ENCODE peak calls at places on chromosome X, in nine cellular contexts. One of them, this sample, is unnamed.

GRCh38 chrX:110568396-110568795 is 209.7 kb downstream of the RTL9 start:
- DNase-seq in HCT116: no peak
- DNase-seq in Peyer's patch: no peak
- DNase-seq in IMR-90: no peak
- DNase-seq in ovary: no peak
- DNase-seq in erythroblast: no peak
- DNase-seq in spleen: no peak
- DNase-seq in uterus: no peak
- DNase-seq in A549: no peak
- DNase-seq in this sample: no peak

GRCh38 chrX:151985531-151985930 is 11.1 kb upstream of the GABRE start:
- DNase-seq in ovary: no peak
- DNase-seq in IMR-90: no peak
- DNase-seq in spleen: no peak
- DNase-seq in Peyer's patch: no peak
- DNase-seq in A549: no peak
- DNase-seq in HCT116: no peak
- DNase-seq in uterus: no peak
- DNase-seq in erythroblast: no peak
- DNase-seq in this sample: no peak

GRCh38 chrX:37912286-37912685 is 64.9 kb upstream of the DYNLT3 start:
- DNase-seq in erythroblast: peak; percentile 66
- DNase-seq in spleen: no peak
- DNase-seq in Peyer's patch: no peak
- DNase-seq in ovary: no peak
- DNase-seq in HCT116: no peak
- DNase-seq in A549: no peak
- DNase-seq in IMR-90: no peak
- DNase-seq in uterus: no peak
- DNase-seq in this sample: no peak

GRCh38 chrX:52138830-52139544 is 45.7 kb upstream of the MAGED4 start:
- DNase-seq in uterus: no peak
- DNase-seq in erythroblast: no peak
- DNase-seq in spleen: no peak
- DNase-seq in A549: no peak
- DNase-seq in Peyer's patch: no peak
- DNase-seq in IMR-90: no peak
- DNase-seq in ovary: no peak
- DNase-seq in HCT116: no peak
- DNase-seq in this sample: no peak

GRCh38 chrX:104660092-104660491 is 94.1 kb downstream of the IL1RAPL2 start:
- DNase-seq in IMR-90: no peak
- DNase-seq in HCT116: no peak
- DNase-seq in ovary: no peak
- DNase-seq in uterus: no peak
- DNase-seq in A549: no peak
- DNase-seq in Peyer's patch: no peak
- DNase-seq in erythroblast: no peak
- DNase-seq in spleen: no peak
- DNase-seq in this sample: no peak

GRCh38 chrX:154363706-154364439 is 10.6 kb downstream of the FLNA start:
- DNase-seq in ovary: no peak
- DNase-seq in Peyer's patch: no peak
- DNase-seq in HCT116: no peak
- DNase-seq in uterus: no peak
- DNase-seq in erythroblast: no peak
- DNase-seq in A549: no peak
- DNase-seq in spleen: no peak
- DNase-seq in IMR-90: no peak
- DNase-seq in this sample: no peak

GRCh38 chrX:17601816-17602215 is 135.5 kb upstream of the SCML1 start:
- DNase-seq in A549: no peak
- DNase-seq in spleen: no peak
- DNase-seq in ovary: no peak
- DNase-seq in erythroblast: no peak
- DNase-seq in HCT116: no peak
- DNase-seq in Peyer's patch: no peak
- DNase-seq in IMR-90: no peak
- DNase-seq in uterus: no peak
- DNase-seq in this sample: no peak

GRCh38 chrX:39008554-39008953 is 207.3 kb downstream of the MID1IP1 start:
- DNase-seq in Peyer's patch: no peak
- DNase-seq in erythroblast: peak; percentile 35
- DNase-seq in IMR-90: no peak
- DNase-seq in A549: no peak
- DNase-seq in spleen: no peak
- DNase-seq in uterus: no peak
- DNase-seq in ovary: no peak
- DNase-seq in HCT116: no peak
- DNase-seq in this sample: no peak

GRCh38 chrX:39782276-39782675 is 315.5 kb downstream of the BCOR start:
- DNase-seq in Peyer's patch: no peak
- DNase-seq in A549: no peak
- DNase-seq in ovary: no peak
- DNase-seq in HCT116: no peak
- DNase-seq in IMR-90: no peak
- DNase-seq in uterus: no peak
- DNase-seq in spleen: peak; percentile 5
- DNase-seq in erythroblast: no peak
- DNase-seq in this sample: no peak

GRCh38 chrX:30309139-30309571 is at the start of gene NR0B1:
- DNase-seq in spleen: peak; percentile 66
- DNase-seq in HCT116: no peak
- DNase-seq in ovary: peak; percentile 31
- DNase-seq in A549: peak; percentile 46
- DNase-seq in Peyer's patch: no peak
- DNase-seq in IMR-90: no peak
- DNase-seq in uterus: no peak
- DNase-seq in erythroblast: no peak
- DNase-seq in this sample: no peak

GRCh38 chrX:68912113-68912980 is 83.5 kb downstream of the EFNB1 start:
- DNase-seq in IMR-90: no peak
- DNase-seq in ovary: peak; percentile 52
- DNase-seq in Peyer's patch: no peak
- DNase-seq in HCT116: no peak
- DNase-seq in A549: no peak
- DNase-seq in spleen: no peak
- DNase-seq in erythroblast: no peak
- DNase-seq in uterus: no peak
- DNase-seq in this sample: no peak

GRCh38 chrX:153885208-153885787 is 675 bp downstream of the L1CAM start:
- DNase-seq in erythroblast: no peak
- DNase-seq in A549: no peak
- DNase-seq in HCT116: no peak
- DNase-seq in uterus: no peak
- DNase-seq in Peyer's patch: no peak
- DNase-seq in spleen: no peak
- DNase-seq in ovary: no peak
- DNase-seq in IMR-90: no peak
- DNase-seq in this sample: no peak

GRCh38 chrX:46551494-46552128 is 6.4 kb upstream of the ZNF674 start:
- DNase-seq in ovary: no peak
- DNase-seq in Peyer's patch: no peak
- DNase-seq in A549: no peak
- DNase-seq in HCT116: no peak
- DNase-seq in spleen: no peak
- DNase-seq in uterus: no peak
- DNase-seq in erythroblast: no peak
- DNase-seq in IMR-90: peak; percentile 80
- DNase-seq in this sample: no peak

GRCh38 chrX:12792711-12793110 is 1.5 kb downstream of the PRPS2 start:
- DNase-seq in uterus: no peak
- DNase-seq in A549: no peak
- DNase-seq in ovary: no peak
- DNase-seq in IMR-90: no peak
- DNase-seq in HCT116: no peak
- DNase-seq in erythroblast: no peak
- DNase-seq in spleen: no peak
- DNase-seq in Peyer's patch: no peak
- DNase-seq in this sample: no peak

GRCh38 chrX:12788645-12789044 is 2.6 kb upstream of the PRPS2 start:
- DNase-seq in IMR-90: no peak
- DNase-seq in spleen: no peak
- DNase-seq in A549: no peak
- DNase-seq in HCT116: no peak
- DNase-seq in Peyer's patch: no peak
- DNase-seq in erythroblast: no peak
- DNase-seq in ovary: no peak
- DNase-seq in uterus: no peak
- DNase-seq in this sample: no peak

GRCh38 chrX:12790878-12791252 is 347 bp upstream of the PRPS2 start:
- DNase-seq in ovary: no peak
- DNase-seq in Peyer's patch: no peak
- DNase-seq in spleen: no peak
- DNase-seq in A549: no peak
- DNase-seq in IMR-90: no peak
- DNase-seq in uterus: no peak
- DNase-seq in HCT116: no peak
- DNase-seq in erythroblast: no peak
- DNase-seq in this sample: no peak

GRCh38 chrX:12789976-12790375 is 1.2 kb upstream of the PRPS2 start:
- DNase-seq in A549: no peak
- DNase-seq in IMR-90: no peak
- DNase-seq in HCT116: no peak
- DNase-seq in erythroblast: no peak
- DNase-seq in spleen: no peak
- DNase-seq in Peyer's patch: no peak
- DNase-seq in uterus: no peak
- DNase-seq in ovary: no peak
- DNase-seq in this sample: no peak

GRCh38 chrX:12791253-12792228 is at the start of gene PRPS2:
- DNase-seq in Peyer's patch: peak; percentile 74
- DNase-seq in HCT116: no peak
- DNase-seq in erythroblast: peak; percentile 76
- DNase-seq in uterus: peak; percentile 71
- DNase-seq in spleen: peak; percentile 92
- DNase-seq in A549: peak; percentile 76
- DNase-seq in ovary: peak; percentile 82
- DNase-seq in IMR-90: peak; percentile 18
- DNase-seq in this sample: peak; percentile 37
- TF ChIP-seq POLR2A in Peyer's patch: peak; percentile 11
- TF ChIP-seq POLR2A in HCT116: no peak
- TF ChIP-seq POLR2A in erythroblast: peak; percentile 55
- TF ChIP-seq POLR2A in uterus: peak; percentile 68
- TF ChIP-seq POLR2A in spleen: no peak
- TF ChIP-seq POLR2A in A549: peak; percentile 76
- TF ChIP-seq POLR2A in ovary: peak; percentile 54
- TF ChIP-seq POLR2A in IMR-90: peak; percentile 33
- TF ChIP-seq POLR2A in this sample: peak; percentile 86

GRCh38 chrX:71214604-71215334 is 8.3 kb upstream of the GJB1 start:
- DNase-seq in spleen: no peak
- DNase-seq in HCT116: no peak
- DNase-seq in ovary: no peak
- DNase-seq in uterus: no peak
- DNase-seq in Peyer's patch: peak; percentile 83
- DNase-seq in erythroblast: no peak
- DNase-seq in A549: no peak
- DNase-seq in IMR-90: no peak
- DNase-seq in this sample: no peak
- TF ChIP-seq POLR2A in spleen: no peak
- TF ChIP-seq POLR2A in HCT116: no peak
- TF ChIP-seq POLR2A in ovary: no peak
- TF ChIP-seq POLR2A in uterus: no peak
- TF ChIP-seq POLR2A in Peyer's patch: peak; percentile 85
- TF ChIP-seq POLR2A in erythroblast: no peak
- TF ChIP-seq POLR2A in A549: no peak
- TF ChIP-seq POLR2A in IMR-90: no peak
- TF ChIP-seq POLR2A in this sample: no peak

DNA sequence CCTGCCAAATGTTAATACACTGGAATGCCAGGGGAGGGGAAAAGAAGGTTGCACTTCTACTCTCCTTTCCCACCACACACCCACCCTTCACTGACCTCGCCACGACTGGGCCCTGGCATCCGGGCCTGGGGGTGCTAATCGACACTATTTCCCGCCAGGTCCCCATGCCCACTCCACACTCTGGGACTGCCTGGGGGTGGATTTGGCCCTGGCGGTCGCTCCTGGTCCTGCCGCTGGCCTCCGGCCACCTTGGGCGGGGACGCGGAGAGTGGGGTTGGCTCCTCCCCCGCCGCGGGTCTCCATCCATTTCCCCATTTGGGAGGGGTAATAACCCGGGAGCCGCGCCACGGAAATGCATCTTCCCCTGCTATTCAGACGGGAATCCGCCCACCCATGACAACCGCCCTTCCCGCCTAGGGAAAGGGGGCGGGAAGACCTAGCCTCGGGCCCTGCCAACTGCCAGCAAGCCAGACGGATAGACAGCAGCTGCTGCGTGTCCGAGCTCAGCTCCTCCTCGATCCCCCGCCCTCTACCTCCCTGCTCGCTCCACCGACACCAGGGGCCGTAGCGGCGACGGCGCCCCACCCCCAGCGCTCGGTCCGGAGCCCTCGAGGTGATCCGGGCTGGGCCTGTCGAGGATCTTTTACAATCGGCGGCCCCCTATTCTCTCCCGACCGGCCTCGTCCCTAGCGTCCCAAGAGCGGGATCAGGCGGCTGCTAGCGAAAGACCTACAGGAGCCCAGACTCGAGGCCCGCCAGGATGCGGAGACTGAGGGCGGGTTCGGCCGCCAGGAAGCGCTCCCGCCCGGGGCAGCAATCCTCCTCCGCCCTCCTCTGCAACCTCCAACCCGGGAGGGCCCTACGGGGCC is 78.0 kb downstream of the RLIM start:
- DNase-seq in Peyer's patch: peak; percentile 76
- DNase-seq in IMR-90: peak; percentile 83
- DNase-seq in spleen: peak; percentile 88
- DNase-seq in erythroblast: peak; percentile 49
- DNase-seq in HCT116: no peak
- DNase-seq in ovary: peak; percentile 90
- DNase-seq in uterus: peak; percentile 92
- DNase-seq in A549: peak; percentile 30
- DNase-seq in this sample: peak; percentile 48
- TF ChIP-seq POLR2A in Peyer's patch: no peak
- TF ChIP-seq POLR2A in IMR-90: peak; percentile 16
- TF ChIP-seq POLR2A in spleen: no peak
- TF ChIP-seq POLR2A in erythroblast: no peak
- TF ChIP-seq POLR2A in HCT116: no peak
- TF ChIP-seq POLR2A in ovary: peak; percentile 56
- TF ChIP-seq POLR2A in uterus: peak; percentile 37
- TF ChIP-seq POLR2A in A549: no peak
- TF ChIP-seq POLR2A in this sample: peak; percentile 18

DNA sequence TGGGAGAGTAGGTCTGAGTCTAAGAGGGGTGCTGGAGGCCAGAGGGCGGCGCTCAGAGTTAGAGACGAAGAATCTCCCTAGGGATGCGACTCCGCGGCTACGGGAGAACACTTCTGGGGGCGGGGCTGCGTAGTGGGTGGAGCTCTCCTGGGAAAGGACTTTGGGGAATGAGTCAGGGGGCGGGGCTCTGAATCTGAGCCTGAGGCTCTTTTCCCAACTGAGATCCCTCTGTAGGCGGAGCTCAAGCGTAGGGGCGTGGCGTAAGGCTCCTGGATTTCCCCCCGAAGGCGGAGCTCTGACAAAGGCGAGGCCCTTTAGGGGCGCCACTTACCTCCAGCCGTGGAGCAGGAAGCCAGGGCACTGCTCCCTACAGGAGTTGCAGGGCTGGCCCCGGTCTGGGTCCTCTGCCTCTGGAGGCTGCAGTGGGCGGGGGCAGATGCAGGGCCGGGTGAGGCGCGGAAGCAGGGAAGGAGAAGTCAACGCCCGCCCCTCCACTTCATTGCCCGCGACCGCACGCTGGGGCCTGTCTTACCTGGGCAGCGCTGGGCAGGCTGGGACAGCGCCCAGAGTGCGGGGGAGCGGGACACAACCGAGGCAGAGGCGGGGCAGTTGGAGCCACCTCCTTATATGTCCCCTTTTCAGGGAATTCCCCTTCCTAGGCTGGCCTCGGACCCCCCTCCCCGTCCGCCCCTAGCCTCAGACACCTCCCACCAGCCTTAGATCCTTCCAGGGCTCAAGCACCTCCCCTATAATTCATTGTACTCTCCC is 1.7 kb downstream of the PRICKLE3 start:
- DNase-seq in erythroblast: peak; percentile 63
- DNase-seq in IMR-90: peak; percentile 83
- DNase-seq in uterus: peak; percentile 97
- DNase-seq in Peyer's patch: peak; percentile 90
- DNase-seq in spleen: peak; percentile 89
- DNase-seq in HCT116: peak; percentile 86
- DNase-seq in A549: peak; percentile 69
- DNase-seq in ovary: peak; percentile 95
- DNase-seq in this sample: no peak
- TF ChIP-seq POLR2A in erythroblast: no peak
- TF ChIP-seq POLR2A in IMR-90: no peak
- TF ChIP-seq POLR2A in uterus: peak; percentile 75
- TF ChIP-seq POLR2A in Peyer's patch: peak; percentile 74
- TF ChIP-seq POLR2A in spleen: no peak
- TF ChIP-seq POLR2A in HCT116: peak; percentile 57
- TF ChIP-seq POLR2A in A549: peak; percentile 62
- TF ChIP-seq POLR2A in ovary: peak; percentile 50
- TF ChIP-seq POLR2A in this sample: no peak